ENCODE peak calls at places on chromosomes 13 and 19, in six cellular contexts. One of them, this sample, is unnamed.

GRCh38 chr19:11598103-11598483 is 810 bp downstream of the ZNF627 start:
- DNase-seq in stimulated activated CD4-positive, alpha-beta T cell treated with anti-CD3 and anti-CD28 coated beads, TNF-alpha, amount 100 ng/mL, for 1 hour: no peak
- DNase-seq in NCI-H1105: no peak
- DNase-seq in T-helper 17 cell: no peak
- DNase-seq in ascending aorta: no peak
- DNase-seq in astrocyte of the cerebellum: no peak
- DNase-seq in this sample: no peak

GRCh38 chr13:20326276-20326675 is 94.2 kb upstream of the GJB6 start:
- DNase-seq in NCI-H1105: no peak
- DNase-seq in T-helper 17 cell: no peak
- DNase-seq in astrocyte of the cerebellum: no peak
- DNase-seq in ascending aorta: no peak
- DNase-seq in stimulated activated CD4-positive, alpha-beta T cell treated with anti-CD3 and anti-CD28 coated beads, TNF-alpha, amount 100 ng/mL, for 1 hour: no peak
- DNase-seq in this sample: no peak

GRCh38 chr19:54448037-54448773 is 794 bp upstream of the LENG8 start:
- DNase-seq in ascending aorta: peak; percentile 85
- DNase-seq in astrocyte of the cerebellum: no peak
- DNase-seq in T-helper 17 cell: no peak
- DNase-seq in NCI-H1105: no peak
- DNase-seq in stimulated activated CD4-positive, alpha-beta T cell treated with anti-CD3 and anti-CD28 coated beads, TNF-alpha, amount 100 ng/mL, for 1 hour: no peak
- DNase-seq in this sample: no peak

GRCh38 chr13:20359335-20359734 is 127.2 kb upstream of the GJB6 start:
- DNase-seq in stimulated activated CD4-positive, alpha-beta T cell treated with anti-CD3 and anti-CD28 coated beads, TNF-alpha, amount 100 ng/mL, for 1 hour: no peak
- DNase-seq in T-helper 17 cell: no peak
- DNase-seq in astrocyte of the cerebellum: peak; percentile 86
- DNase-seq in ascending aorta: no peak
- DNase-seq in NCI-H1105: no peak
- DNase-seq in this sample: no peak

GRCh38 chr19:2167896-2168618 is 4.3 kb downstream of the DOT1L start:
- DNase-seq in astrocyte of the cerebellum: no peak
- DNase-seq in T-helper 17 cell: no peak
- DNase-seq in NCI-H1105: no peak
- DNase-seq in stimulated activated CD4-positive, alpha-beta T cell treated with anti-CD3 and anti-CD28 coated beads, TNF-alpha, amount 100 ng/mL, for 1 hour: no peak
- DNase-seq in ascending aorta: peak; percentile 90
- DNase-seq in this sample: peak; percentile 55

GRCh38 chr13:73673931-73674330 is 460.3 kb downstream of the KLF12 start:
- DNase-seq in astrocyte of the cerebellum: no peak
- DNase-seq in ascending aorta: no peak
- DNase-seq in stimulated activated CD4-positive, alpha-beta T cell treated with anti-CD3 and anti-CD28 coated beads, TNF-alpha, amount 100 ng/mL, for 1 hour: no peak
- DNase-seq in T-helper 17 cell: no peak
- DNase-seq in NCI-H1105: no peak
- DNase-seq in this sample: no peak

GRCh38 chr13:27954406-27954851 is 14.7 kb downstream of the CDX2 start:
- DNase-seq in astrocyte of the cerebellum: no peak
- DNase-seq in stimulated activated CD4-positive, alpha-beta T cell treated with anti-CD3 and anti-CD28 coated beads, TNF-alpha, amount 100 ng/mL, for 1 hour: no peak
- DNase-seq in T-helper 17 cell: no peak
- DNase-seq in ascending aorta: no peak
- DNase-seq in NCI-H1105: no peak
- DNase-seq in this sample: no peak

GRCh38 chr19:30784850-30785459 is 412.8 kb downstream of the ZNF536 start:
- DNase-seq in astrocyte of the cerebellum: no peak
- DNase-seq in T-helper 17 cell: peak; percentile 37
- DNase-seq in stimulated activated CD4-positive, alpha-beta T cell treated with anti-CD3 and anti-CD28 coated beads, TNF-alpha, amount 100 ng/mL, for 1 hour: peak; percentile 11
- DNase-seq in NCI-H1105: peak; percentile 38
- DNase-seq in ascending aorta: peak; percentile 69
- DNase-seq in this sample: no peak

GRCh38 chr13:74452881-74453280 is 318.7 kb upstream of the KLF12 start:
- DNase-seq in astrocyte of the cerebellum: no peak
- DNase-seq in stimulated activated CD4-positive, alpha-beta T cell treated with anti-CD3 and anti-CD28 coated beads, TNF-alpha, amount 100 ng/mL, for 1 hour: no peak
- DNase-seq in T-helper 17 cell: no peak
- DNase-seq in ascending aorta: no peak
- DNase-seq in NCI-H1105: no peak
- DNase-seq in this sample: no peak

GRCh38 chr19:7918615-7919421 is 1.3 kb upstream of the SNAPC2 start:
- DNase-seq in astrocyte of the cerebellum: no peak
- DNase-seq in T-helper 17 cell: no peak
- DNase-seq in stimulated activated CD4-positive, alpha-beta T cell treated with anti-CD3 and anti-CD28 coated beads, TNF-alpha, amount 100 ng/mL, for 1 hour: no peak
- DNase-seq in ascending aorta: no peak
- DNase-seq in NCI-H1105: no peak
- DNase-seq in this sample: no peak

GRCh38 chr19:57192993-57193392 is 1.7 kb downstream of the ZNF264 start:
- DNase-seq in T-helper 17 cell: no peak
- DNase-seq in stimulated activated CD4-positive, alpha-beta T cell treated with anti-CD3 and anti-CD28 coated beads, TNF-alpha, amount 100 ng/mL, for 1 hour: no peak
- DNase-seq in NCI-H1105: no peak
- DNase-seq in astrocyte of the cerebellum: no peak
- DNase-seq in ascending aorta: no peak
- DNase-seq in this sample: no peak

GRCh38 chr13:27573265-27573664 is 47.1 kb downstream of the LNX2 start:
- DNase-seq in NCI-H1105: no peak
- DNase-seq in ascending aorta: no peak
- DNase-seq in astrocyte of the cerebellum: peak; percentile 15
- DNase-seq in stimulated activated CD4-positive, alpha-beta T cell treated with anti-CD3 and anti-CD28 coated beads, TNF-alpha, amount 100 ng/mL, for 1 hour: no peak
- DNase-seq in T-helper 17 cell: no peak
- DNase-seq in this sample: no peak

GRCh38 chr19:23699521-23699860 is 12.5 kb upstream of the ZNF675 start:
- DNase-seq in stimulated activated CD4-positive, alpha-beta T cell treated with anti-CD3 and anti-CD28 coated beads, TNF-alpha, amount 100 ng/mL, for 1 hour: no peak
- DNase-seq in T-helper 17 cell: no peak
- DNase-seq in ascending aorta: no peak
- DNase-seq in NCI-H1105: no peak
- DNase-seq in astrocyte of the cerebellum: no peak
- DNase-seq in this sample: no peak

GRCh38 chr13:69468624-69469023 is 639.0 kb upstream of the ATXN8OS start:
- DNase-seq in NCI-H1105: no peak
- DNase-seq in astrocyte of the cerebellum: no peak
- DNase-seq in T-helper 17 cell: no peak
- DNase-seq in ascending aorta: no peak
- DNase-seq in stimulated activated CD4-positive, alpha-beta T cell treated with anti-CD3 and anti-CD28 coated beads, TNF-alpha, amount 100 ng/mL, for 1 hour: no peak
- DNase-seq in this sample: no peak

GRCh38 chr13:63741029-63741813 is 2325.6 kb upstream of the PCDH20 start:
- DNase-seq in NCI-H1105: no peak
- DNase-seq in ascending aorta: no peak
- DNase-seq in stimulated activated CD4-positive, alpha-beta T cell treated with anti-CD3 and anti-CD28 coated beads, TNF-alpha, amount 100 ng/mL, for 1 hour: no peak
- DNase-seq in T-helper 17 cell: no peak
- DNase-seq in astrocyte of the cerebellum: no peak
- DNase-seq in this sample: no peak

GRCh38 chr19:32186542-32187330 is 158.7 kb upstream of the ZNF507 start:
- DNase-seq in NCI-H1105: no peak
- DNase-seq in astrocyte of the cerebellum: no peak
- DNase-seq in ascending aorta: peak; percentile 22
- DNase-seq in stimulated activated CD4-positive, alpha-beta T cell treated with anti-CD3 and anti-CD28 coated beads, TNF-alpha, amount 100 ng/mL, for 1 hour: no peak
- DNase-seq in T-helper 17 cell: no peak
- DNase-seq in this sample: no peak

GRCh38 chr13:95588721-95589120 is 36.2 kb downstream of the CLDN10 start:
- DNase-seq in NCI-H1105: no peak
- DNase-seq in ascending aorta: no peak
- DNase-seq in stimulated activated CD4-positive, alpha-beta T cell treated with anti-CD3 and anti-CD28 coated beads, TNF-alpha, amount 100 ng/mL, for 1 hour: no peak
- DNase-seq in T-helper 17 cell: no peak
- DNase-seq in astrocyte of the cerebellum: no peak
- DNase-seq in this sample: no peak

GRCh38 chr13:31073859-31074718 is 87.6 kb downstream of the HSPH1 start:
- DNase-seq in T-helper 17 cell: no peak
- DNase-seq in ascending aorta: no peak
- DNase-seq in astrocyte of the cerebellum: no peak
- DNase-seq in NCI-H1105: no peak
- DNase-seq in stimulated activated CD4-positive, alpha-beta T cell treated with anti-CD3 and anti-CD28 coated beads, TNF-alpha, amount 100 ng/mL, for 1 hour: no peak
- DNase-seq in this sample: peak; percentile 11

GRCh38 chr19:33393286-33394005 is 19.9 kb downstream of the CEBPG start:
- DNase-seq in NCI-H1105: no peak
- DNase-seq in stimulated activated CD4-positive, alpha-beta T cell treated with anti-CD3 and anti-CD28 coated beads, TNF-alpha, amount 100 ng/mL, for 1 hour: no peak
- DNase-seq in astrocyte of the cerebellum: no peak
- DNase-seq in T-helper 17 cell: no peak
- DNase-seq in ascending aorta: no peak
- DNase-seq in this sample: no peak

GRCh38 chr19:51468545-51468920 is 9.8 kb upstream of the CEACAM18 start:
- DNase-seq in astrocyte of the cerebellum: no peak
- DNase-seq in NCI-H1105: no peak
- DNase-seq in T-helper 17 cell: no peak
- DNase-seq in stimulated activated CD4-positive, alpha-beta T cell treated with anti-CD3 and anti-CD28 coated beads, TNF-alpha, amount 100 ng/mL, for 1 hour: no peak
- DNase-seq in ascending aorta: peak; percentile 41
- DNase-seq in this sample: no peak

GRCh38 chr19:30087381-30088138 is 145.5 kb downstream of the URI1 start:
- DNase-seq in astrocyte of the cerebellum: no peak
- DNase-seq in T-helper 17 cell: no peak
- DNase-seq in NCI-H1105: no peak
- DNase-seq in stimulated activated CD4-positive, alpha-beta T cell treated with anti-CD3 and anti-CD28 coated beads, TNF-alpha, amount 100 ng/mL, for 1 hour: no peak
- DNase-seq in ascending aorta: no peak
- DNase-seq in this sample: no peak

GRCh38 chr13:51955281-51955771 is 55.9 kb downstream of the ATP7B start:
- DNase-seq in NCI-H1105: peak; percentile 85
- DNase-seq in astrocyte of the cerebellum: peak; percentile 11
- DNase-seq in ascending aorta: no peak
- DNase-seq in stimulated activated CD4-positive, alpha-beta T cell treated with anti-CD3 and anti-CD28 coated beads, TNF-alpha, amount 100 ng/mL, for 1 hour: no peak
- DNase-seq in T-helper 17 cell: no peak
- DNase-seq in this sample: no peak

GRCh38 chr13:45398862-45399261 is 19.3 kb downstream of the SLC25A30 start:
- DNase-seq in ascending aorta: no peak
- DNase-seq in astrocyte of the cerebellum: no peak
- DNase-seq in T-helper 17 cell: no peak
- DNase-seq in stimulated activated CD4-positive, alpha-beta T cell treated with anti-CD3 and anti-CD28 coated beads, TNF-alpha, amount 100 ng/mL, for 1 hour: no peak
- DNase-seq in NCI-H1105: no peak
- DNase-seq in this sample: no peak

GRCh38 chr19:7507884-7508283 is 8.0 kb upstream of the ZNF358 start:
- DNase-seq in NCI-H1105: no peak
- DNase-seq in stimulated activated CD4-positive, alpha-beta T cell treated with anti-CD3 and anti-CD28 coated beads, TNF-alpha, amount 100 ng/mL, for 1 hour: no peak
- DNase-seq in ascending aorta: peak; percentile 88
- DNase-seq in astrocyte of the cerebellum: no peak
- DNase-seq in T-helper 17 cell: no peak
- DNase-seq in this sample: no peak

GRCh38 chr13:113171250-113172125 is 13.0 kb downstream of the PROZ start:
- DNase-seq in stimulated activated CD4-positive, alpha-beta T cell treated with anti-CD3 and anti-CD28 coated beads, TNF-alpha, amount 100 ng/mL, for 1 hour: no peak
- DNase-seq in astrocyte of the cerebellum: no peak
- DNase-seq in ascending aorta: peak; percentile 37
- DNase-seq in T-helper 17 cell: no peak
- DNase-seq in NCI-H1105: no peak
- DNase-seq in this sample: no peak

GRCh38 chr13:97944396-97945029 is 9.0 kb upstream of the IPO5 start:
- DNase-seq in stimulated activated CD4-positive, alpha-beta T cell treated with anti-CD3 and anti-CD28 coated beads, TNF-alpha, amount 100 ng/mL, for 1 hour: no peak
- DNase-seq in ascending aorta: no peak
- DNase-seq in NCI-H1105: no peak
- DNase-seq in T-helper 17 cell: no peak
- DNase-seq in astrocyte of the cerebellum: no peak
- DNase-seq in this sample: no peak

GRCh38 chr13:101397742-101398141 is 18.6 kb downstream of the NALCN start:
- DNase-seq in astrocyte of the cerebellum: peak; percentile 26
- DNase-seq in stimulated activated CD4-positive, alpha-beta T cell treated with anti-CD3 and anti-CD28 coated beads, TNF-alpha, amount 100 ng/mL, for 1 hour: no peak
- DNase-seq in ascending aorta: no peak
- DNase-seq in T-helper 17 cell: no peak
- DNase-seq in NCI-H1105: no peak
- DNase-seq in this sample: no peak

GRCh38 chr19:18669524-18669817 is 14.0 kb upstream of the CRTC1 start:
- DNase-seq in ascending aorta: no peak
- DNase-seq in NCI-H1105: no peak
- DNase-seq in stimulated activated CD4-positive, alpha-beta T cell treated with anti-CD3 and anti-CD28 coated beads, TNF-alpha, amount 100 ng/mL, for 1 hour: no peak
- DNase-seq in T-helper 17 cell: no peak
- DNase-seq in astrocyte of the cerebellum: peak; percentile 23
- DNase-seq in this sample: no peak

GRCh38 chr19:6091771-6092291 is 18.5 kb downstream of the RFX2 start:
- DNase-seq in T-helper 17 cell: no peak
- DNase-seq in stimulated activated CD4-positive, alpha-beta T cell treated with anti-CD3 and anti-CD28 coated beads, TNF-alpha, amount 100 ng/mL, for 1 hour: no peak
- DNase-seq in NCI-H1105: no peak
- DNase-seq in astrocyte of the cerebellum: no peak
- DNase-seq in ascending aorta: no peak
- DNase-seq in this sample: no peak

GRCh38 chr13:23469901-23470525 is 36.5 kb upstream of the SACS start:
- DNase-seq in NCI-H1105: no peak
- DNase-seq in T-helper 17 cell: no peak
- DNase-seq in astrocyte of the cerebellum: no peak
- DNase-seq in stimulated activated CD4-positive, alpha-beta T cell treated with anti-CD3 and anti-CD28 coated beads, TNF-alpha, amount 100 ng/mL, for 1 hour: no peak
- DNase-seq in ascending aorta: no peak
- DNase-seq in this sample: no peak

GRCh38 chr19:4800591-4801081 is 9.1 kb downstream of the FEM1A start:
- DNase-seq in ascending aorta: no peak
- DNase-seq in NCI-H1105: no peak
- DNase-seq in astrocyte of the cerebellum: no peak
- DNase-seq in T-helper 17 cell: no peak
- DNase-seq in stimulated activated CD4-positive, alpha-beta T cell treated with anti-CD3 and anti-CD28 coated beads, TNF-alpha, amount 100 ng/mL, for 1 hour: no peak
- DNase-seq in this sample: no peak

GRCh38 chr19:31118292-31118925 is 230.8 kb downstream of the TSHZ3 start:
- DNase-seq in stimulated activated CD4-positive, alpha-beta T cell treated with anti-CD3 and anti-CD28 coated beads, TNF-alpha, amount 100 ng/mL, for 1 hour: no peak
- DNase-seq in NCI-H1105: no peak
- DNase-seq in astrocyte of the cerebellum: no peak
- DNase-seq in ascending aorta: no peak
- DNase-seq in T-helper 17 cell: no peak
- DNase-seq in this sample: no peak

GRCh38 chr13:87122551-87122950 is 548.6 kb upstream of the SLITRK5 start:
- DNase-seq in T-helper 17 cell: no peak
- DNase-seq in stimulated activated CD4-positive, alpha-beta T cell treated with anti-CD3 and anti-CD28 coated beads, TNF-alpha, amount 100 ng/mL, for 1 hour: no peak
- DNase-seq in ascending aorta: no peak
- DNase-seq in NCI-H1105: no peak
- DNase-seq in astrocyte of the cerebellum: no peak
- DNase-seq in this sample: no peak

GRCh38 chr13:73060251-73061160 is 1.7 kb downstream of the KLF5 start:
- DNase-seq in ascending aorta: peak; percentile 66
- DNase-seq in NCI-H1105: no peak
- DNase-seq in T-helper 17 cell: no peak
- DNase-seq in stimulated activated CD4-positive, alpha-beta T cell treated with anti-CD3 and anti-CD28 coated beads, TNF-alpha, amount 100 ng/mL, for 1 hour: no peak
- DNase-seq in astrocyte of the cerebellum: peak; percentile 27
- DNase-seq in this sample: no peak

GRCh38 chr13:100825551-100825950 is 151.0 kb upstream of the TMTC4 start:
- DNase-seq in astrocyte of the cerebellum: peak; percentile 53
- DNase-seq in T-helper 17 cell: no peak
- DNase-seq in stimulated activated CD4-positive, alpha-beta T cell treated with anti-CD3 and anti-CD28 coated beads, TNF-alpha, amount 100 ng/mL, for 1 hour: no peak
- DNase-seq in ascending aorta: no peak
- DNase-seq in NCI-H1105: no peak
- DNase-seq in this sample: no peak

GRCh38 chr19:39502640-39503417 is 4.1 kb downstream of the DLL3 start:
- DNase-seq in NCI-H1105: no peak
- DNase-seq in stimulated activated CD4-positive, alpha-beta T cell treated with anti-CD3 and anti-CD28 coated beads, TNF-alpha, amount 100 ng/mL, for 1 hour: peak; percentile 37
- DNase-seq in ascending aorta: peak; percentile 65
- DNase-seq in astrocyte of the cerebellum: no peak
- DNase-seq in T-helper 17 cell: peak; percentile 74
- DNase-seq in this sample: peak; percentile 86

This sample was measured in memory B cell.